ENCODE peak calls at places on chromosomes 4 and X, in eight cellular contexts. One of them, this sample, is unnamed.
A peak's percentile ranks its signal among the peaks of the same experiment; 100 is the strongest.

GRCh38 chr4:86924805-86925204 is 10.0 kb upstream of the AFF1 start:
- DNase-seq in tibial nerve: no peak
- DNase-seq in astrocyte of the spinal cord: peak; percentile 56
- DNase-seq in adrenal gland: no peak
- DNase-seq in AG04450: no peak
- DNase-seq in tibial artery: no peak
- DNase-seq in GM06990: no peak
- DNase-seq in WERI-Rb-1: no peak
- DNase-seq in this sample: peak; percentile 86

GRCh38 chr4:66465111-66465510 is 794.8 kb upstream of the EPHA5 start:
- DNase-seq in tibial artery: no peak
- DNase-seq in astrocyte of the spinal cord: peak; percentile 31
- DNase-seq in tibial nerve: no peak
- DNase-seq in GM06990: no peak
- DNase-seq in adrenal gland: no peak
- DNase-seq in AG04450: no peak
- DNase-seq in WERI-Rb-1: no peak
- DNase-seq in this sample: no peak

GRCh38 chr4:138982754-138983153 is 32.8 kb upstream of the NOCT start:
- DNase-seq in WERI-Rb-1: no peak
- DNase-seq in astrocyte of the spinal cord: no peak
- DNase-seq in tibial nerve: no peak
- DNase-seq in GM06990: no peak
- DNase-seq in adrenal gland: no peak
- DNase-seq in tibial artery: no peak
- DNase-seq in AG04450: no peak
- DNase-seq in this sample: no peak

GRCh38 chrX:126064901-126065541 is 101.1 kb downstream of the DCAF12L2 start:
- DNase-seq in adrenal gland: no peak
- DNase-seq in astrocyte of the spinal cord: no peak
- DNase-seq in tibial artery: peak; percentile 24
- DNase-seq in GM06990: no peak
- DNase-seq in WERI-Rb-1: no peak
- DNase-seq in tibial nerve: no peak
- DNase-seq in AG04450: no peak
- DNase-seq in this sample: no peak

GRCh38 chr4:108762559-108763225 is at the start of gene ETNPPL:
- DNase-seq in GM06990: peak; percentile 15
- DNase-seq in tibial nerve: no peak
- DNase-seq in adrenal gland: peak; percentile 69
- DNase-seq in AG04450: no peak
- DNase-seq in tibial artery: no peak
- DNase-seq in WERI-Rb-1: peak; percentile 59
- DNase-seq in astrocyte of the spinal cord: no peak
- DNase-seq in this sample: no peak

GRCh38 chr4:144648042-144648441 is 2.1 kb downstream of the HHIP start:
- DNase-seq in tibial nerve: no peak
- DNase-seq in GM06990: no peak
- DNase-seq in WERI-Rb-1: no peak
- DNase-seq in AG04450: no peak
- DNase-seq in adrenal gland: no peak
- DNase-seq in tibial artery: no peak
- DNase-seq in astrocyte of the spinal cord: peak; percentile 23
- DNase-seq in this sample: no peak

GRCh38 chr4:40455340-40455902 is 120.3 kb downstream of the CHRNA9 start:
- DNase-seq in GM06990: no peak
- DNase-seq in tibial artery: no peak
- DNase-seq in astrocyte of the spinal cord: no peak
- DNase-seq in AG04450: no peak
- DNase-seq in tibial nerve: no peak
- DNase-seq in WERI-Rb-1: no peak
- DNase-seq in adrenal gland: peak; percentile 55
- DNase-seq in this sample: no peak

GRCh38 chr4:121073672-121074386 is 1.5 kb upstream of the NDNF start:
- DNase-seq in adrenal gland: no peak
- DNase-seq in astrocyte of the spinal cord: no peak
- DNase-seq in tibial nerve: no peak
- DNase-seq in GM06990: no peak
- DNase-seq in AG04450: no peak
- DNase-seq in WERI-Rb-1: no peak
- DNase-seq in tibial artery: no peak
- DNase-seq in this sample: no peak

GRCh38 chr4:25424539-25425228 is 47.6 kb downstream of the ANAPC4 start:
- DNase-seq in AG04450: no peak
- DNase-seq in WERI-Rb-1: no peak
- DNase-seq in astrocyte of the spinal cord: no peak
- DNase-seq in adrenal gland: no peak
- DNase-seq in tibial artery: no peak
- DNase-seq in tibial nerve: no peak
- DNase-seq in GM06990: no peak
- DNase-seq in this sample: no peak

GRCh38 chr4:73676136-73676535 is 55.9 kb upstream of the RASSF6 start:
- DNase-seq in AG04450: no peak
- DNase-seq in WERI-Rb-1: no peak
- DNase-seq in adrenal gland: no peak
- DNase-seq in astrocyte of the spinal cord: no peak
- DNase-seq in tibial artery: no peak
- DNase-seq in GM06990: no peak
- DNase-seq in tibial nerve: no peak
- DNase-seq in this sample: no peak

GRCh38 chrX:16484338-16484737 is 165.6 kb upstream of the S100G start:
- DNase-seq in tibial artery: no peak
- DNase-seq in AG04450: peak; percentile 70
- DNase-seq in astrocyte of the spinal cord: peak; percentile 92
- DNase-seq in WERI-Rb-1: no peak
- DNase-seq in adrenal gland: peak; percentile 24
- DNase-seq in tibial nerve: no peak
- DNase-seq in GM06990: no peak
- DNase-seq in this sample: peak; percentile 59

GRCh38 chrX:148417934-148418333 is 82.5 kb upstream of the AFF2 start:
- DNase-seq in adrenal gland: no peak
- DNase-seq in tibial artery: no peak
- DNase-seq in AG04450: no peak
- DNase-seq in GM06990: no peak
- DNase-seq in tibial nerve: no peak
- DNase-seq in astrocyte of the spinal cord: peak; percentile 52
- DNase-seq in WERI-Rb-1: no peak
- DNase-seq in this sample: peak; percentile 45

GRCh38 chr4:40586729-40587128 is 42.9 kb downstream of the RBM47 start:
- DNase-seq in AG04450: no peak
- DNase-seq in GM06990: no peak
- DNase-seq in tibial artery: no peak
- DNase-seq in astrocyte of the spinal cord: no peak
- DNase-seq in WERI-Rb-1: no peak
- DNase-seq in adrenal gland: peak; percentile 80
- DNase-seq in tibial nerve: peak; percentile 23
- DNase-seq in this sample: no peak

GRCh38 chr4:109049926-109050325 is 252.5 kb downstream of the COL25A1 start:
- DNase-seq in tibial nerve: no peak
- DNase-seq in adrenal gland: no peak
- DNase-seq in tibial artery: no peak
- DNase-seq in WERI-Rb-1: no peak
- DNase-seq in AG04450: no peak
- DNase-seq in astrocyte of the spinal cord: no peak
- DNase-seq in GM06990: no peak
- DNase-seq in this sample: no peak

GRCh38 chr4:85966308-85966882 is 393.5 kb downstream of the MAPK10 start:
- DNase-seq in adrenal gland: no peak
- DNase-seq in WERI-Rb-1: no peak
- DNase-seq in astrocyte of the spinal cord: no peak
- DNase-seq in tibial nerve: no peak
- DNase-seq in GM06990: no peak
- DNase-seq in tibial artery: no peak
- DNase-seq in AG04450: no peak
- DNase-seq in this sample: no peak

GRCh38 chr4:184343400-184344177 is 125.9 kb upstream of the ENPP6 start:
- DNase-seq in WERI-Rb-1: peak; percentile 82
- DNase-seq in adrenal gland: peak; percentile 88
- DNase-seq in AG04450: peak; percentile 27
- DNase-seq in astrocyte of the spinal cord: peak; percentile 74
- DNase-seq in GM06990: peak; percentile 67
- DNase-seq in tibial nerve: peak; percentile 57
- DNase-seq in tibial artery: peak; percentile 84
- DNase-seq in this sample: no peak

GRCh38 chr4:76758290-76758882 is 139.6 kb downstream of the SOWAHB start:
- DNase-seq in AG04450: no peak
- DNase-seq in astrocyte of the spinal cord: peak; percentile 81
- DNase-seq in tibial nerve: peak; percentile 46
- DNase-seq in adrenal gland: peak; percentile 63
- DNase-seq in WERI-Rb-1: no peak
- DNase-seq in GM06990: no peak
- DNase-seq in tibial artery: no peak
- DNase-seq in this sample: no peak

DNA sequence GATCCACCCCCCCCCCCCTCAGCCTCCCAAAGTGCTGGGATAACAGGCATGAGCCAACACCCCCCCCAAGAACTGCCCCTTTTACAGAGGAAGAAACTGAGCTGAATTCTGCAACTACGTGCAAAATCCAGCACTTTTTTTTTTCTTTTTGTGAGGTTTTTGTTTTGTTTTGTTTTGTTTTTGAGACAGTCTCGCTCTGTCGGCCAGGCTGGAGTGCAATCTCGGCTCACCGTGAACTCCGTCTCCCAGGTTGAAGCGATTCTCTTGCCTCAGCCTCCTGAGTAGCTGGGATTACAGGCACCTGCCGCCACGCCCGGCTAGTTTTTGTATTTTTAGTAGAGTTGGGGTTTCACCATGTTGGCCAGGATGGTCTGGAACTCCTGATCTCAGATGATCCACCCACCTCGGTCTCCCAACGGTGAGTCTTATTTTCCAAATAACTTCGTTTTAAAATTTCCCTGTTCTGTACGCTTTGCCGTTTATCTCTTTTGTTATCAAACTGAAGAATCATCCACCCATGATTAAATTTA is 4.9 kb downstream of the CRLF2 start:
- DNase-seq in tibial nerve: no peak
- DNase-seq in astrocyte of the spinal cord: no peak
- DNase-seq in tibial artery: no peak
- DNase-seq in AG04450: no peak
- DNase-seq in adrenal gland: no peak
- DNase-seq in GM06990: no peak
- DNase-seq in WERI-Rb-1: no peak
- DNase-seq in this sample: no peak
- H3K4me3 ChIP-seq in tibial nerve: no peak overlapping the region
- H3K4me3 ChIP-seq in astrocyte of the spinal cord: no peak overlapping the region
- H3K4me3 ChIP-seq in tibial artery: no peak overlapping the region
- H3K4me3 ChIP-seq in AG04450: no peak overlapping the region
- H3K4me3 ChIP-seq in adrenal gland: no peak overlapping the region
- H3K4me3 ChIP-seq in GM06990: peak overlapping the region; percentile 17
- H3K4me3 ChIP-seq in WERI-Rb-1: no peak overlapping the region
- H3K4me3 ChIP-seq in this sample: no peak overlapping the region

GRCh38 chrX:70423937-70424336 is 823 bp downstream of the GDPD2 start:
- DNase-seq in tibial artery: no peak
- DNase-seq in adrenal gland: no peak
- DNase-seq in astrocyte of the spinal cord: no peak
- DNase-seq in WERI-Rb-1: no peak
- DNase-seq in tibial nerve: no peak
- DNase-seq in AG04450: no peak
- DNase-seq in GM06990: no peak
- DNase-seq in this sample: no peak

GRCh38 chrX:70421618-70422017 is 1.5 kb upstream of the GDPD2 start:
- DNase-seq in adrenal gland: no peak
- DNase-seq in AG04450: no peak
- DNase-seq in GM06990: no peak
- DNase-seq in WERI-Rb-1: no peak
- DNase-seq in astrocyte of the spinal cord: no peak
- DNase-seq in tibial artery: no peak
- DNase-seq in tibial nerve: no peak
- DNase-seq in this sample: no peak

GRCh38 chrX:70424801-70425200 is 1.7 kb downstream of the GDPD2 start:
- DNase-seq in tibial nerve: no peak
- DNase-seq in adrenal gland: no peak
- DNase-seq in AG04450: no peak
- DNase-seq in astrocyte of the spinal cord: no peak
- DNase-seq in GM06990: no peak
- DNase-seq in tibial artery: no peak
- DNase-seq in WERI-Rb-1: no peak
- DNase-seq in this sample: no peak

GRCh38 chrX:70426286-70427278 is 3.5 kb downstream of the GDPD2 start:
- DNase-seq in GM06990: no peak
- DNase-seq in WERI-Rb-1: no peak
- DNase-seq in adrenal gland: no peak
- DNase-seq in astrocyte of the spinal cord: no peak
- DNase-seq in AG04450: no peak
- DNase-seq in tibial nerve: no peak
- DNase-seq in tibial artery: no peak
- DNase-seq in this sample: no peak

GRCh38 chrX:70422886-70423336 is at the start of gene GDPD2:
- DNase-seq in adrenal gland: no peak
- DNase-seq in WERI-Rb-1: peak; percentile 59
- DNase-seq in AG04450: no peak
- DNase-seq in tibial nerve: no peak
- DNase-seq in tibial artery: no peak
- DNase-seq in GM06990: no peak
- DNase-seq in astrocyte of the spinal cord: peak; percentile 29
- DNase-seq in this sample: no peak
- TF ChIP-seq CTCF in adrenal gland: no peak
- TF ChIP-seq CTCF in WERI-Rb-1: peak; percentile 59
- TF ChIP-seq CTCF in AG04450: peak; percentile 27
- TF ChIP-seq CTCF in tibial nerve: no peak
- TF ChIP-seq CTCF in tibial artery: no peak
- TF ChIP-seq CTCF in GM06990: no peak
- TF ChIP-seq CTCF in astrocyte of the spinal cord: peak; percentile 28
- TF ChIP-seq CTCF in this sample: peak; percentile 48

DNA sequence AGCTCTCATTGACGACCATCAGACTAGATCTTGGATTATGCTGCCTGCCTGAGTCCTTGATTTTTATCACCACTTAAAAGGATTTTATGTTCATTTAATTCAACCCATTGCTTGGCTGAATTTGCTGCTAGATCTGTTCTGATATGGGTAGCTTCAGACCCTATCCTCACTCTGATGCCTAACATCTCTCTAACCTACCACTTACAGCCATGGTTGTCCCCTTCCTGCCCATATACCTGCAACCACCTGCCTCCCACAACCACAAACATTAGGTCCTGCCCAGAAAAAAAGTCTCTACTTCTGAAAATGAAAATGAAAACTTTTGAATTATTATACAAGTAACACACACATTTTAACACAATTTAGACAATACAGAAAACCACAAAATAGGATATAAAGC is 310.8 kb downstream of the HNRNPD start:
- DNase-seq in tibial artery: no peak
- DNase-seq in astrocyte of the spinal cord: no peak
- DNase-seq in adrenal gland: no peak
- DNase-seq in WERI-Rb-1: no peak
- DNase-seq in tibial nerve: no peak
- DNase-seq in AG04450: no peak
- DNase-seq in GM06990: no peak
- DNase-seq in this sample: no peak
- H3K4me3 ChIP-seq in tibial artery: no peak overlapping the region
- H3K4me3 ChIP-seq in astrocyte of the spinal cord: no peak overlapping the region
- H3K4me3 ChIP-seq in adrenal gland: no peak overlapping the region
- H3K4me3 ChIP-seq in WERI-Rb-1: no peak overlapping the region
- H3K4me3 ChIP-seq in tibial nerve: no peak overlapping the region
- H3K4me3 ChIP-seq in AG04450: no peak overlapping the region
- H3K4me3 ChIP-seq in GM06990: no peak overlapping the region
- H3K4me3 ChIP-seq in this sample: no peak overlapping the region

DNA sequence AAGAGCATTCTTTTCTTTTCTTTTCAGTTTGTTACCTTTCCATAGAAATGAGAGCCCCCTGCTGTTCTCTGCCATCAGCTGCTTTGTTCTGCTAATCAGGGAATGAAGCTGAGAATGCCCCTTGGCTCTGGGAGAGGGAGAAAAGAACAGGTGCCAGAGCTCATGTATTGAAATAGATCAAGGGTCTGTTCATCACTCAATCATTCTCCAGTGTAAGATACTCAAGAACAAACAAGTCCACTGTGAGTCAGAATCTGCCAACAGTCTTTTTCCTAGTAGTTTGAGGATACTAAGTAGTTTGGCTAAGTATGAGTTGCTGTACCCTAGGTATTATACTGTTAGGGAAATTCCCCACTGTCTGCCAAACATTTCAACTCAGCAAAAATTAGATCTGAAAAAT is 144.3 kb downstream of the RTL3 start:
- DNase-seq in AG04450: no peak
- DNase-seq in adrenal gland: no peak
- DNase-seq in astrocyte of the spinal cord: no peak
- DNase-seq in tibial artery: no peak
- DNase-seq in GM06990: no peak
- DNase-seq in WERI-Rb-1: no peak
- DNase-seq in tibial nerve: no peak
- DNase-seq in this sample: no peak
- TF ChIP-seq CTCF in AG04450: no peak
- TF ChIP-seq CTCF in adrenal gland: no peak
- TF ChIP-seq CTCF in astrocyte of the spinal cord: no peak
- TF ChIP-seq CTCF in tibial artery: no peak
- TF ChIP-seq CTCF in GM06990: peak; percentile 20
- TF ChIP-seq CTCF in WERI-Rb-1: no peak
- TF ChIP-seq CTCF in tibial nerve: no peak
- TF ChIP-seq CTCF in this sample: peak; percentile 15

This sample was measured in epithelial cell of proximal tubule.